ENCODE peak calls at places on chromosome 4, in six cellular contexts. K is H9; M is activated CD8-positive, alpha-beta T cell treated with anti-CD3 and anti-CD28 coated beads for 36 hours; P is cardiac fibroblast; O is SK-N-SH; E is left lung. H is an unnamed sample.

GRCh38 chr4:76540496-76540895 is 105.5 kb downstream of the SHROOM3 start:
- DNase-seq in M (no peak), K (no peak), E (no peak), P (no peak), O (no peak), H (no peak)

GRCh38 chr4:80011636-80012236 is 61.3 kb downstream of the ANTXR2 start:
- DNase-seq in P (peak), K (no peak), O (no peak), M (no peak), E (no peak), H (peak)

GRCh38 chr4:161320377-161320776 is 843.4 kb downstream of the FSTL5 start:
- DNase-seq in P (peak), M (no peak), O (peak), E (no peak), K (peak), H (no peak)

GRCh38 chr4:48178931-48179330 is 44.9 kb upstream of the TXK start:
- DNase-seq in P (no peak), O (no peak), M (no peak), K (peak), E (no peak), H (no peak)

GRCh38 chr4:86895692-86896488 is 3.7 kb upstream of the C4orf36 start:
- DNase-seq in M (no peak), E (no peak), P (peak), K (no peak), O (peak), H (peak)

GRCh38 chr4:7486101-7486500 is 51.4 kb upstream of the PSAPL1 start:
- DNase-seq in O (no peak), P (no peak), E (peak), K (no peak), M (no peak), H (no peak)

GRCh38 chr4:163681208-163681821 is 186.8 kb downstream of the TMA16 start:
- DNase-seq in P (peak), E (no peak), O (peak), M (peak), K (no peak), H (no peak)

GRCh38 chr4:72375050-72375736 is 193.8 kb downstream of the ADAMTS3 start:
- DNase-seq in E (no peak), M (no peak), K (no peak), P (peak), O (no peak), H (peak)

GRCh38 chr4:14415146-14415545 is 587.1 kb upstream of the CPEB2 start:
- DNase-seq in K (no peak), M (no peak), P (peak), E (no peak), O (no peak), H (no peak)

GRCh38 chr4:173494013-173494970 is 35.7 kb downstream of the HAND2 start:
- DNase-seq in M (peak), O (no peak), E (peak), K (peak), P (peak), H (peak)

GRCh38 chr4:117610706-117611308 is 423.5 kb upstream of the NDST3 start:
- DNase-seq in M (no peak), O (no peak), K (no peak), E (no peak), P (no peak), H (no peak)

GRCh38 chr4:3219761-3220481 is 29.0 kb upstream of the MSANTD1 start:
- DNase-seq in E (peak), O (no peak), M (no peak), K (no peak), P (no peak), H (no peak)

GRCh38 chr4:93841803-93842202 is 13.2 kb downstream of the ATOH1 start:
- DNase-seq in P (no peak), M (no peak), K (no peak), O (no peak), E (no peak), H (no peak)

GRCh38 chr4:141339386-141339785 is 118.7 kb downstream of the ZNF330 start:
- DNase-seq in P (no peak), E (no peak), K (no peak), M (no peak), O (no peak), H (no peak)

GRCh38 chr4:21726255-21726815 is 222.2 kb downstream of the KCNIP4 start:
- DNase-seq in E (no peak), K (no peak), M (no peak), P (peak), O (no peak), H (no peak)

GRCh38 chr4:1109332-1109731 is 4.0 kb downstream of the RNF212 start:
- DNase-seq in M (no peak), E (no peak), P (no peak), O (no peak), K (no peak), H (no peak)

GRCh38 chr4:174173360-174173759 is 110.1 kb downstream of the FBXO8 start:
- DNase-seq in E (no peak), K (no peak), P (no peak), O (no peak), M (no peak), H (no peak)

GRCh38 chr4:154936873-154937272 is 155.8 kb downstream of the RBM46 start:
- DNase-seq in O (no peak), E (peak), M (no peak), P (no peak), K (no peak), H (no peak)
- TF ChIP-seq CTCF in O (no peak), E (no peak), M (no peak), P (no peak), K (no peak), H (no peak)

GRCh38 chr4:17468638-17469221 is 43.2 kb downstream of the QDPR start:
- DNase-seq in P (peak), E (no peak), O (peak), K (no peak), M (no peak), H (peak)
- TF ChIP-seq CTCF in P (peak), E (peak), O (peak), K (peak), M (no peak), H (peak)

DNA sequence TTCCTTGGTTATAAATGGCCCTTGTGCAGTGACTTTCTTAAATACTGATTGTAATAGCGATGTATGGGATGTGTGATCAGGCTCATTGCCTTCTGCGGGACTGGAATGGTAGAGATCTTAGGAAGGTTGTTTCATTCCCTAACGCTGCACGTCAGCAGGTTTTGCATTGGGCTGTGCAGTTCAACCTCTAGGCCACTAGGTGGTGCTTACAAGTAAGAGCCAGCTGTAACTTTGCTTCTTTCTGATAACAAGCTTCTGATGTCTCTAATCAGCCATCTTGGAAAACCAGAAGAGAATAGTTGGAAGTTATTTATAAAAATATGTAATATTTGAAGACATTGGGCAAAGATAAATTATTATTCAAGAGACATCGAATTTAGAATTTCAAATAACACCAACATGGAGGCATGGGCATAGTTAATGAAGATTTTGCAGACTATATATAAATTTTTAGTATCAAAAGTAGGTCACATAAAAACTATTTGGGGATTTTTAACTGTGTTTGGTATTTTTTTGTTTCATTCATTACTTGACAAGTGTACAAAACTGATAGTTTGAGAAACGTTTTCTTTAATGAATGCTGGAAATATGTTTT is 339.7 kb upstream of the PCDH7 start:
- DNase-seq in K (peak), E (no peak), O (peak), P (peak), M (peak), H (peak)
- TF ChIP-seq CTCF in K (peak), E (peak), O (peak), P (peak), M (peak), H (peak)

GRCh38 chr4:102431608-102431961 is 69.6 kb upstream of the NFKB1 start:
- DNase-seq in P (no peak), E (no peak), O (no peak), M (no peak), K (no peak), H (no peak)
- TF ChIP-seq CTCF in P (no peak), E (no peak), O (no peak), M (peak), K (no peak), H (no peak)

GRCh38 chr4:88674989-88675388 is 22.6 kb downstream of the NAP1L5 start:
- DNase-seq in P (peak), K (no peak), E (no peak), O (no peak), M (no peak), H (no peak)

GRCh38 chr4:88673886-88674285 is 23.7 kb downstream of the NAP1L5 start:
- DNase-seq in M (no peak), K (no peak), O (no peak), E (no peak), P (no peak), H (no peak)

GRCh38 chr4:88674565-88674964 is 23.1 kb downstream of the NAP1L5 start:
- DNase-seq in O (no peak), K (no peak), P (peak), E (no peak), M (no peak), H (peak)

GRCh38 chr4:88675543-88675942 is 22.1 kb downstream of the NAP1L5 start:
- DNase-seq in M (no peak), E (no peak), K (no peak), O (no peak), P (no peak), H (no peak)

DNA sequence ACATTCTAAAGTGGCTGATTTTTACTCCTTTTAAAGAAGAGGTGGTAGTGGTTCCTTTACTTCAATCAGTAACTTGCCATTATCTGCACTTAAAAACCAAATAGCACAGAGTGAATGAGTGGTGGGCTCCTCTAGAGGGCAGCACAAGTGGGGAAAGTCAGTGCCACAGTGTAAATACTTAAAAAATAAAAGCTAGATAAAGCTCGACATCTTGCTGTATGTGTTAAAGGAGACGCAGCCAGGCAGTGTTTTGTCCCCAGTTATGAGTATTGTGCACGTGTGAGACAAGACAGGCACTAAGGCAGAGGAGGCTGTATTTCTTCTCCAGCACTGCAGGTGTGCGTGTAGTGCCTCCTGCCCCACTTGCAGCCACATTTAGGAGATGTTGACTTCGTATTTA is 24.6 kb downstream of the NAP1L5 start:
- DNase-seq in E (no peak), M (peak), O (peak), P (peak), K (peak), H (peak)
- TF ChIP-seq CTCF in E (peak), M (peak), O (peak), P (peak), K (peak), H (peak)

H was measured in HFFc6.